ENCODE peak calls at places on chromosomes 4 and X, in six cellular contexts. C is HCT116, U is H1, L is K562, X is HepG2, Z is GM12878. J is an unnamed sample.

GRCh38 chr4:165481458-165481857 is 102.7 kb downstream of the CPE start:
- DNase-seq in C (no peak), U (no peak), L (no peak), X (no peak), Z (no peak), J (no peak)

GRCh38 chr4:139957986-139958737 is 195.8 kb downstream of the MAML3 start:
- DNase-seq in C (no peak), U (no peak), L (no peak), X (no peak), Z (no peak), J (no peak)

GRCh38 chr4:79042079-79042674 is 102.9 kb upstream of the PAQR3 start:
- DNase-seq in C (peak; percentile 13), U (no peak), L (peak; percentile 24), X (peak; percentile 3), Z (no peak), J (no peak)

GRCh38 chr4:160257324-160257723 is 1154.4 kb downstream of the RAPGEF2 start:
- DNase-seq in C (no peak), U (no peak), L (no peak), X (no peak), Z (no peak), J (no peak)

GRCh38 chr4:12488672-12489071 is 995.5 kb downstream of the RAB28 start:
- DNase-seq in C (no peak), U (no peak), L (no peak), X (no peak), Z (no peak), J (no peak)

GRCh38 chr4:108118505-108118904 is 50.2 kb downstream of the LEF1 start:
- DNase-seq in C (no peak), U (no peak), L (peak; percentile 26), X (peak; percentile 43), Z (peak; percentile 66), J (no peak)

GRCh38 chr4:53716471-53717063 is 125.3 kb upstream of the LNX1 start:
- DNase-seq in C (no peak), U (no peak), L (no peak), X (no peak), Z (no peak), J (no peak)

GRCh38 chrX:47446431-47446830 is 36.6 kb downstream of the ZNF41 start:
- DNase-seq in C (no peak), U (no peak), L (no peak), X (no peak), Z (no peak), J (peak; percentile 16)

GRCh38 chr4:38757945-38758344 is 24.8 kb downstream of the TLR10 start:
- DNase-seq in C (peak; percentile 61), U (peak; percentile 21), L (no peak), X (no peak), Z (no peak), J (no peak)

GRCh38 chrX:124001581-124001980 is 40.1 kb downstream of the STAG2 start:
- DNase-seq in C (no peak), U (no peak), L (no peak), X (peak; percentile 1), Z (no peak), J (no peak)

GRCh38 chr4:10100734-10101216 is 15.8 kb downstream of the WDR1 start:
- DNase-seq in C (no peak), U (no peak), L (no peak), X (no peak), Z (no peak), J (no peak)

GRCh38 chr4:7328913-7329638 is 105.7 kb downstream of the PSAPL1 start:
- DNase-seq in C (peak; percentile 67), U (no peak), L (no peak), X (no peak), Z (no peak), J (no peak)

GRCh38 chrX:113629326-113629725 is 788.7 kb upstream of the AMOT start:
- DNase-seq in C (no peak), U (no peak), L (no peak), X (no peak), Z (no peak), J (no peak)

GRCh38 chr4:32985256-32985655 is 2265.1 kb downstream of the PCDH7 start:
- DNase-seq in C (no peak), U (no peak), L (no peak), X (no peak), Z (no peak), J (no peak)

GRCh38 chr4:87304659-87305277 is 17.9 kb downstream of the HSD17B13 start:
- DNase-seq in C (no peak), U (no peak), L (no peak), X (no peak), Z (no peak), J (no peak)

GRCh38 chr4:22514001-22514400 is 1.9 kb downstream of the ADGRA3 start:
- DNase-seq in C (no peak), U (no peak), L (no peak), X (peak; percentile 35), Z (no peak), J (no peak)

GRCh38 chr4:185535818-185536729 is 767 bp upstream of the PDLIM3 start:
- DNase-seq in C (no peak), U (no peak), L (no peak), X (no peak), Z (no peak), J (no peak)

GRCh38 chr4:40848981-40849380 is 99.2 kb downstream of the NSUN7 start:
- DNase-seq in C (no peak), U (no peak), L (no peak), X (no peak), Z (no peak), J (no peak)

GRCh38 chrX:71292669-71293379 is 8.7 kb upstream of the ITGB1BP2 start:
- DNase-seq in C (no peak), U (no peak), L (no peak), X (no peak), Z (no peak), J (no peak)

GRCh38 chr4:74376888-74377483 is 12.0 kb downstream of the EREG start:
- DNase-seq in C (no peak), U (no peak), L (peak; percentile 28), X (peak; percentile 45), Z (no peak), J (no peak)

GRCh38 chrX:106734827-106735226 is 8.3 kb downstream of the RNF128 start:
- DNase-seq in C (no peak), U (no peak), L (no peak), X (peak; percentile 57), Z (no peak), J (no peak)

GRCh38 chr4:131613824-131614216 is 1535.3 kb upstream of the PCDH10 start:
- DNase-seq in C (no peak), U (no peak), L (no peak), X (no peak), Z (peak; percentile 7), J (no peak)

GRCh38 chr4:48668254-48669017 is 111.6 kb downstream of the FRYL start:
- DNase-seq in C (no peak), U (no peak), L (no peak), X (no peak), Z (no peak), J (no peak)

GRCh38 chr4:130563185-130563890 is 1467.4 kb downstream of the C4orf33 start:
- DNase-seq in C (peak; percentile 66), U (peak; percentile 57), L (no peak), X (peak; percentile 8), Z (no peak), J (peak; percentile 28)

GRCh38 chr4:161314371-161314770 is 849.4 kb downstream of the FSTL5 start:
- DNase-seq in C (no peak), U (no peak), L (no peak), X (no peak), Z (no peak), J (no peak)

GRCh38 chr4:38687571-38688011 is 23.6 kb downstream of the KLF3 start:
- DNase-seq in C (no peak), U (no peak), L (no peak), X (no peak), Z (no peak), J (no peak)

GRCh38 chr4:2291705-2292651 is 30.1 kb upstream of the MXD4 start:
- DNase-seq in C (no peak), U (no peak), L (no peak), X (no peak), Z (no peak), J (no peak)

GRCh38 chrX:55149242-55149641 is 60.4 kb downstream of the PAGE2 start:
- DNase-seq in C (no peak), U (no peak), L (no peak), X (no peak), Z (no peak), J (no peak)

GRCh38 chrX:119942831-119943184 is 743 bp downstream of the NKAP start:
- DNase-seq in C (no peak), U (no peak), L (no peak), X (peak; percentile 9), Z (no peak), J (no peak)
- TF ChIP-seq ZNF274 in C (no peak), U (no peak), L (no peak), X (no peak), Z (no peak), J (no peak)

GRCh38 chrX:48574270-48575266 is at the start of gene RBM3:
- DNase-seq in C (peak; percentile 77), U (peak; percentile 71), L (peak; percentile 90), X (peak; percentile 82), Z (peak; percentile 83), J (peak; percentile 84)

GRCh38 chrX:48575642-48576041 is 1.4 kb downstream of the RBM3 start:
- DNase-seq in C (no peak), U (no peak), L (no peak), X (no peak), Z (no peak), J (no peak)

GRCh38 chrX:48573690-48574269 is 504 bp upstream of the RBM3 start:
- DNase-seq in C (no peak), U (no peak), L (peak; percentile 58), X (no peak), Z (no peak), J (no peak)

GRCh38 chrX:48569958-48570357 is 4.3 kb upstream of the RBM3 start:
- DNase-seq in C (no peak), U (no peak), L (no peak), X (no peak), Z (peak; percentile 52), J (no peak)
- TF ChIP-seq YY1 in C (no peak), U (no peak), L (no peak), X (no peak), Z (peak; percentile 19), J (no peak)

GRCh38 chr4:89823416-89823815 is 13.5 kb downstream of the SNCA start:
- DNase-seq in C (no peak), U (no peak), L (no peak), X (no peak), Z (no peak), J (no peak)
- TF ChIP-seq ZNF274 in C (no peak), U (no peak), L (no peak), X (no peak), Z (no peak), J (no peak)

GRCh38 chrX:50202539-50202938 is 1.7 kb upstream of the AKAP4 start:
- DNase-seq in C (no peak), U (no peak), L (no peak), X (no peak), Z (no peak), J (no peak)
- TF ChIP-seq YY1 in C (no peak), U (no peak), L (no peak), X (no peak), Z (no peak), J (no peak)

GRCh38 chr4:112767386-112767785 is 130.4 kb downstream of the LARP7 start:
- DNase-seq in C (no peak), U (no peak), L (no peak), X (no peak), Z (no peak), J (no peak)

GRCh38 chr4:112766422-112766821 is 129.5 kb downstream of the LARP7 start:
- DNase-seq in C (no peak), U (no peak), L (no peak), X (no peak), Z (no peak), J (no peak)

GRCh38 chr4:112770111-112770510 is 133.2 kb downstream of the LARP7 start:
- DNase-seq in C (no peak), U (no peak), L (no peak), X (no peak), Z (no peak), J (no peak)

GRCh38 chr4:112765317-112765989 is 128.5 kb downstream of the LARP7 start:
- DNase-seq in C (peak; percentile 43), U (peak; percentile 9), L (peak; percentile 60), X (peak; percentile 52), Z (peak; percentile 7), J (no peak)
- TF ChIP-seq ZNF274 in C (no peak), U (no peak), L (no peak), X (no peak), Z (no peak), J (no peak)

J was measured in NT2/D1.